ENCODE peak calls at places on chromosomes 5 and 9, in ten cellular contexts. T, H, S, N, X, Y, D, K, G and C are unnamed samples.

GRCh38 chr9:133514475-133515239 is 10.1 kb downstream of the MYMK start:
- DNase-seq in T (peak; percentile 48), H (no peak), S (no peak), N (no peak), X (peak; percentile 36), Y (peak; percentile 79), D (no peak), K (no peak), G (no peak), C (no peak)

GRCh38 chr5:23400951-23401350 is 106.5 kb upstream of the PRDM9 start:
- DNase-seq in T (no peak), H (no peak), S (no peak), N (no peak), X (no peak), Y (no peak), D (no peak), K (no peak), G (no peak), C (no peak)

GRCh38 chr5:108650997-108651396 is 96.7 kb upstream of the FER start:
- DNase-seq in T (no peak), H (no peak), S (no peak), N (no peak), X (no peak), Y (no peak), D (no peak), K (peak; percentile 70), G (no peak), C (no peak)

GRCh38 chr5:39678533-39678932 is 253.8 kb upstream of the DAB2 start:
- DNase-seq in T (no peak), H (no peak), S (no peak), N (peak; percentile 20), X (no peak), Y (no peak), D (no peak), K (no peak), G (no peak), C (no peak)

GRCh38 chr5:31702709-31703108 is 63.8 kb downstream of the PDZD2 start:
- DNase-seq in T (no peak), H (no peak), S (no peak), N (no peak), X (no peak), Y (no peak), D (no peak), K (no peak), G (no peak), C (no peak)

GRCh38 chr5:57450991-57451876 is 31.4 kb downstream of the ACTBL2 start:
- DNase-seq in T (no peak), H (no peak), S (peak; percentile 45), N (no peak), X (no peak), Y (no peak), D (no peak), K (peak; percentile 76), G (no peak), C (no peak)

GRCh38 chr9:36991516-36992134 is 42.4 kb downstream of the PAX5 start:
- DNase-seq in T (no peak), H (peak; percentile 54), S (no peak), N (peak; percentile 61), X (no peak), Y (no peak), D (no peak), K (peak; percentile 11), G (peak; percentile 75), C (peak; percentile 73)

GRCh38 chr9:34985311-34985899 is 4.1 kb upstream of the DNAJB5 start:
- DNase-seq in T (no peak), H (peak; percentile 59), S (no peak), N (peak; percentile 73), X (peak; percentile 75), Y (no peak), D (no peak), K (no peak), G (peak; percentile 80), C (peak; percentile 80)

GRCh38 chr5:172502410-172502809 is 48.1 kb upstream of the SH3PXD2B start:
- DNase-seq in T (no peak), H (no peak), S (no peak), N (no peak), X (no peak), Y (peak; percentile 9), D (no peak), K (no peak), G (no peak), C (no peak)

GRCh38 chr5:59390074-59390659 is 503.4 kb downstream of the PDE4D start:
- DNase-seq in T (no peak), H (no peak), S (no peak), N (no peak), X (peak; percentile 16), Y (no peak), D (no peak), K (no peak), G (peak; percentile 18), C (peak; percentile 53)

GRCh38 chr9:1051286-1052118 is 1.3 kb downstream of the DMRT2 start:
- DNase-seq in T (peak; percentile 25), H (no peak), S (no peak), N (no peak), X (peak; percentile 77), Y (no peak), D (no peak), K (no peak), G (peak; percentile 82), C (peak; percentile 67)

GRCh38 chr9:136403915-136404800 is 4.2 kb upstream of the SNAPC4 start:
- DNase-seq in T (no peak), H (no peak), S (no peak), N (no peak), X (no peak), Y (no peak), D (no peak), K (no peak), G (no peak), C (no peak)

GRCh38 chr5:141618804-141619554 is at the start of gene DIAPH1:
- DNase-seq in T (peak; percentile 83), H (peak; percentile 93), S (peak; percentile 88), N (peak; percentile 98), X (peak; percentile 99), Y (peak; percentile 98), D (peak; percentile 98), K (peak; percentile 93), G (peak; percentile 99), C (peak; percentile 99)

GRCh38 chr5:79585129-79585528 is 27.1 kb upstream of the TENT2 start:
- DNase-seq in T (no peak), H (no peak), S (no peak), N (no peak), X (no peak), Y (no peak), D (no peak), K (no peak), G (no peak), C (no peak)

GRCh38 chr5:23139338-23140171 is 286.4 kb upstream of the CDH12 start:
- DNase-seq in T (no peak), H (no peak), S (no peak), N (no peak), X (no peak), Y (no peak), D (no peak), K (no peak), G (peak; percentile 59), C (peak; percentile 38)

GRCh38 chr9:79215819-79216218 is 355.9 kb upstream of the TLE4 start:
- DNase-seq in T (no peak), H (no peak), S (no peak), N (no peak), X (no peak), Y (no peak), D (no peak), K (no peak), G (no peak), C (no peak)

GRCh38 chr9:89137548-89138462 is 40.8 kb downstream of the SHC3 start:
- DNase-seq in T (no peak), H (peak; percentile 59), S (peak; percentile 80), N (no peak), X (peak; percentile 23), Y (peak; percentile 14), D (peak; percentile 91), K (peak; percentile 96), G (no peak), C (no peak)
- H3K27ac ChIP-seq in T (no peak overlapping the region), H (no peak overlapping the region), S (peak overlapping the region; percentile 64), N (no peak overlapping the region), X (no peak overlapping the region), Y (no peak overlapping the region), D (peak overlapping the region; percentile 43), K (peak overlapping the region; percentile 89), G (no peak overlapping the region), C (no peak overlapping the region)

DNA sequence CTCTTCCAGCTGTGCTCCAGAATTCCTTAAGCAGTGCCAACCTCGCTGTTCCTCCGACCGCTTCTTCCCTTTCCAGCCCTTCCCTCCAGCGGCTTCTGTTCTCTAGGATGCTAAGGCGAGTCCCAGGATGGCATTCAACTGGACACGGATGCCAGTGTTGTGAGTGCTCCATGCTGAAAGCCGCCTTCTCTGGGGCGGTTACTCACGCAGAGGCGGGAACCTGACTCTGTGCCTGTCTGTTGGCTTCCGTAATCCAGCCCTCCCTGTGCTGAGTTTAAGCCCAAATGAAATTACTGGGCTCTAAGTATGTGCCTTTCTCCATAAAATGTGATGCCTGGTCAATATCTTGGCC is 20.2 kb downstream of the COL5A1 start:
- DNase-seq in T (no peak), H (no peak), S (no peak), N (no peak), X (no peak), Y (peak; percentile 24), D (no peak), K (peak; percentile 48), G (no peak), C (no peak)
- H3K27ac ChIP-seq in T (no peak overlapping the region), H (no peak overlapping the region), S (no peak overlapping the region), N (no peak overlapping the region), X (peak overlapping the region; percentile 5), Y (no peak overlapping the region), D (no peak overlapping the region), K (peak overlapping the region; percentile 67), G (no peak overlapping the region), C (no peak overlapping the region)

DNA sequence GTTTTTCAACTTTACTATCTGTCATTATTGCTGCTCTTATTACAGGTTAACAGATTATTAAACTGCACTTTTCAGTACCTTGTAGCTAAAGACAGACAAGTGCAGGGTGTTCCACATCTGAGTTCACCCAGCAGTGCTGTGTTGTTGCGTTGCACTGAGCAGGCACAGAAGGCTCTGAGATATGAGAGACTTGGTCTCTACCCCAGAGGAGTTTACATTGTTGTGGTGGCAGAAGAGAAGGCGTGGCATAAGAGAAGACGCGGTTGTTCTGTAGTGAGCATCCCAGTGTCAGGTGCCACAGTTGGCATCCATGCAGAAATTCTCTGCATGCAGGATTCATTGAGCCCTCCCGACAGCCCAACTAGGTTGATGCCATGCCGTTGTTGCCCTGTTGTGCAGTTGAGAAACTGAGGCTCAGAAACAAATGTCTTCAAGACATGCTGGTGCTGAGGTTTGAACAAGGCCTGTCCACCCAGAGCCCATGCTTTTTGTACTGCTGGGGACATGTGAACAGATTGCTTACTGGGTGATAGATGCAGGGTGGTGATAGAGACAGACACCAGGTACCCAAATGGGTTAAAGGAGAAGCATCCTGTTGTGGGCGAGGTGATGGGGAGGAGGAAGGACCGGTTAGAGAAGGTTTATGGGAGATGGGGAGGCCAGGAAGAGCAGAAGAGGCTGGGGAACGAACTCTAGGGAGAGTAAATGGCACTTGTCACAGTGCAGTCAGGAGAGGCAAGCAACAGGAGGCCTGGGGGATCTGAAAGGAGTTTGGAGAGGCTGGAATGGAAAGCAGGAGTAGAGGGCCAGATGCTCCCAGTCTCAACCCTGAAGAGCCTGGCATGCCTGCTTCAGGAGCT is 8.2 kb downstream of the ABL1 start:
- DNase-seq in T (no peak), H (no peak), S (no peak), N (no peak), X (no peak), Y (no peak), D (no peak), K (no peak), G (no peak), C (no peak)
- H3K27ac ChIP-seq in T (peak overlapping the region; percentile 75), H (no peak overlapping the region), S (no peak overlapping the region), N (no peak overlapping the region), X (no peak overlapping the region), Y (peak overlapping the region; percentile 95), D (no peak overlapping the region), K (peak overlapping the region; percentile 97), G (no peak overlapping the region), C (peak overlapping the region; percentile 1)

GRCh38 chr5:34597034-34597433 is 59.1 kb upstream of the RAI14 start:
- DNase-seq in T (no peak), H (no peak), S (no peak), N (no peak), X (no peak), Y (no peak), D (no peak), K (no peak), G (no peak), C (no peak)
- H3K27ac ChIP-seq in T (no peak overlapping the region), H (no peak overlapping the region), S (peak overlapping the region; percentile 88), N (no peak overlapping the region), X (no peak overlapping the region), Y (no peak overlapping the region), D (no peak overlapping the region), K (peak overlapping the region; percentile 89), G (no peak overlapping the region), C (no peak overlapping the region)